ENCODE peak calls at places on chromosomes 3 and 15, in four cellular contexts. W, F, E and M are unnamed samples.

GRCh38 chr3:73490453-73491311 is 134.1 kb downstream of the PDZRN3 start:
- DNase-seq in E (no peak), F (peak; percentile 49), W (peak; percentile 42), M (no peak)

GRCh38 chr3:128222771-128223386 is 69.6 kb downstream of the EEFSEC start:
- DNase-seq in F (no peak), E (no peak), W (no peak), M (no peak)

GRCh38 chr15:34304613-34305012 is 33.0 kb downstream of the SLC12A6 start:
- DNase-seq in F (peak; percentile 15), E (no peak), W (no peak), M (no peak)

GRCh38 chr3:12405432-12406272 is 78.6 kb upstream of the TSEN2 start:
- DNase-seq in E (peak; percentile 45), F (peak; percentile 99), W (no peak), M (peak; percentile 70)

GRCh38 chr3:128170866-128171516 is 17.7 kb downstream of the EEFSEC start:
- DNase-seq in F (peak; percentile 91), W (peak; percentile 47), E (peak; percentile 64), M (peak; percentile 67)

GRCh38 chr3:177385831-177386301 is 188.6 kb upstream of the TBL1XR1 start:
- DNase-seq in F (no peak), W (no peak), E (no peak), M (no peak)

GRCh38 chr15:99084965-99085364 is 19.9 kb upstream of the SYNM start:
- DNase-seq in F (no peak), E (no peak), W (no peak), M (no peak)

GRCh38 chr3:26590919-26591318 is 31.7 kb upstream of the LRRC3B start:
- DNase-seq in W (no peak), F (no peak), E (no peak), M (no peak)

GRCh38 chr15:97984157-97984556 is 23.7 kb downstream of the ARRDC4 start:
- DNase-seq in E (no peak), F (no peak), W (no peak), M (no peak)

GRCh38 chr3:65905648-65906211 is 133.0 kb downstream of the MAGI1 start:
- DNase-seq in W (no peak), F (no peak), E (no peak), M (no peak)

GRCh38 chr3:108327168-108327567 is 30.8 kb downstream of the HHLA2 start:
- DNase-seq in W (no peak), F (no peak), E (no peak), M (no peak)

GRCh38 chr3:156463123-156463522 is 91.8 kb downstream of the SSR3 start:
- DNase-seq in E (no peak), W (no peak), F (no peak), M (no peak)

GRCh38 chr15:72934921-72935320 is 117.3 kb upstream of the NEO1 start:
- DNase-seq in E (no peak), W (no peak), F (no peak), M (no peak)

GRCh38 chr3:11919390-11919789 is 72.7 kb upstream of the TAMM41 start:
- DNase-seq in F (no peak), E (no peak), W (peak; percentile 46), M (no peak)

GRCh38 chr3:160707187-160707789 is 30.3 kb downstream of the ARL14 start:
- DNase-seq in F (peak; percentile 38), W (no peak), E (no peak), M (peak; percentile 23)

GRCh38 chr3:51671090-51672082 is at the start of gene TEX264:
- DNase-seq in E (peak; percentile 98), W (peak; percentile 76), F (peak; percentile 77), M (peak; percentile 77)

GRCh38 chr3:122559906-122560305 is 4.2 kb downstream of the PARP9 start:
- DNase-seq in W (no peak), F (no peak), E (no peak), M (no peak)

GRCh38 chr15:45429974-45430792 is 51.8 kb upstream of the GATM start:
- DNase-seq in F (peak; percentile 22), W (peak; percentile 82), E (peak; percentile 77), M (peak; percentile 49)

GRCh38 chr15:68729789-68730201 is 90.9 kb downstream of the ANP32A start:
- DNase-seq in W (no peak), F (no peak), E (no peak), M (no peak)

GRCh38 chr3:70571696-70572095 is 259.3 kb upstream of the MDFIC2 start:
- DNase-seq in F (no peak), E (no peak), W (no peak), M (no peak)

GRCh38 chr3:144164352-144164751 is 192.7 kb downstream of the DIPK2A start:
- DNase-seq in F (no peak), E (no peak), W (no peak), M (no peak)

GRCh38 chr3:18447720-18448119 is 22.6 kb upstream of the SATB1 start:
- DNase-seq in F (no peak), E (no peak), W (no peak), M (no peak)

GRCh38 chr3:15331072-15331605 is 1.2 kb downstream of the SH3BP5 start:
- DNase-seq in W (no peak), F (no peak), E (no peak), M (no peak)

DNA sequence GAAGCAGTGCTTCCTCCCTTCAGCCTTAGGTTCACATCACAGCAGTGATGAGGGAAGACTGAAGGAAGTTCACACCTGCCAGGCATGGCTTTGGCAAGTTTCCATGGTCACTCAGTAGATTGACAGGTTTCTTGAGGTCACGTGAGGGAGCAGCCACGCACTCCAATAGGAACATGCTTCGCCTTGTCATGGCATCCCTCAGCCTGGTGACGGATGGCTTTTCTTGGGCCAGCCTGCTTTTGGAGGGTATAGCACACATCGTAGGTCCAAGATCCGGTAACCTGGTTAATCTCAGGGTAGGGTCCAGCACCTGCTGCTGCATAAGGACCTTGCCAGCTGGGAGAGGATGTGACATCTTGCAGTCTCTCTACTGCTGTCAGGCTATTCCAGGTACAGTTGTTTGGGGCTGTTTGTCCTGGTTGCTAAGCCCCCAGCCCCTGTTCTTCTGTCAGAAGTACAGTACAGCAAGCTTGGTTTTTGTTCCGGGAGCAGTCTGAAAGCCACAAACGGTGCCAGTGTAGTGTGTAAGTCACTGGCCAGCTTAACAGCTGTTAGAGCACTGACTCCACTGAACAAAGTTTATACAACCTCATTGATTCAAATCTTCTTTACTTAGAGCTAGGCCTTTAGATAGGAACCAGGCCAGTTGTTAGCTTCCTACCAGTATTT is 42.3 kb downstream of the PSMD6 start:
- DNase-seq in F (no peak), E (no peak), W (no peak), M (no peak)
- TF ChIP-seq NR3C1 in F (no peak), E (no peak), W (no peak), M (no peak)

GRCh38 chr3:136068708-136069107 is 103.2 kb downstream of the PPP2R3A start:
- DNase-seq in W (no peak), E (no peak), F (no peak), M (no peak)
- TF ChIP-seq NR3C1 in W (no peak), E (no peak), F (no peak), M (no peak)

DNA sequence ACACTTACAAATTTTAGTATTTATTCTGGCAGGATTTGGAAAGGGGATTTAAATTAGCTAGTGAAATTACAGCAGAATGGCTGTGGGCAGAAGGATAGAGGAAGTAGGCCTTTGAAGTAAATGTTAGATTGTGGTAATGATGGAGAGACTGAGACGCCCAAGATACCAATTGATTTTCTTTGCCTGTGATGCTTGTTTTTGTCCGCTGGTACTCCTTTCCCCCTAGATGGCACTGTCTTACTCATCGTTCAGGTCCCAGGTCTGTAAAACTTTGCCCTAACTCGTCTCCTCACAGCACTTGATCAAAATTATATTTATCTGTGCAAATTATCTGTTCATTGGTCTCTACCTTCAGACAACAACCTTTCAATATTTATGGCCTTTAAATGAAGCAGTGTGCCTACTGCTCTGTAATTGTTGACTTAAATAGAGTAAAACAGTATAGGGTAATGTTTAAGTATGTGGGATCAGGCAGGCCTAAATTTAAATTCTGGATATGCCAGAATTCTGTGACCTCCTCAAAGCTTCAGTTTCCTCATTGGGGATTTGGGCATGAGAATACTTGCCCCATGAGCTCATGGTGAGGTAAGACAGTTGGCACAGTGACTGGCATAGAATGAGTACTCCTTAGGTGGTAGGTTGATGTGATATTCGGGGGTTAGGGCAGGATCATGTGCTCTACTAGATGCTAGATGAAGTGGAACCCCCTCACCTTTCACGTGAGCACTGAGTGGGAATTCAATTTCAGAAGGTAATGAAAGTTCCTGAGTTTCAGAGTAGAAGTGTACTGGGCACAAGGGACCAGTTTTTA is 14.7 kb downstream of the ARL8B start:
- DNase-seq in W (no peak), E (no peak), F (peak; percentile 49), M (peak; percentile 48)
- TF ChIP-seq NR3C1 in W (no peak), E (no peak), F (no peak), M (no peak)

DNA sequence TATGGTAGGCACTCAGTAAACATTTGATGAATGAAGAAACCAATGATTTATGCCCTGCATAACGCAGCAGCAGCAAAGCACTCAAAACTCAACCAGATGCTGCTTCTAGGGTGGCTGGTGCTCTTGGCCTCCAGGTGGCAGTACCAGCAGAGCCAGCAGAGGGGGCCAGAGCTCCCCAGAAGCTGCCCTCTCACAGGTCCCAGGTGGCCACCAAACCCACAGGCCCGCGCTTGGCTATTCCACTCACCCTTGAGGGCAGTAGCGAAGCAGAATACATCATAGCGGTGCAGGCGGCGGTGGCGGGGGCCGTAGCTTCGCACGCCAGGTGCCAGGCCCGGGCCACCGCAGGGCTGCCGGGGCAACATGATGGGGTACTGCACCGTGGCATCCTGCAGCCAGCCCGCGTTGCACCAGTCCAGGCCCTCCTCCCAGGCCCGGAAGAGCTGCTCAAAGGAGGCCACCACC is 16.6 kb downstream of the HAPLN3 start:
- DNase-seq in E (peak; percentile 83), F (peak; percentile 37), W (peak; percentile 86), M (peak; percentile 68)
- TF ChIP-seq NR3C1 in E (no peak), F (no peak), W (no peak), M (no peak)

GRCh38 chr3:134300520-134300919 is 49.9 kb upstream of the RYK start:
- DNase-seq in E (no peak), W (peak; percentile 41), F (no peak), M (peak; percentile 36)
- TF ChIP-seq NR3C1 in E (no peak), W (no peak), F (no peak), M (no peak)

GRCh38 chr3:53260286-53260785 is 4.5 kb upstream of the TKT start:
- DNase-seq in E (no peak), W (no peak), F (no peak), M (no peak)

GRCh38 chr3:53257465-53257864 is 1.6 kb upstream of the TKT start:
- DNase-seq in W (no peak), E (no peak), F (no peak), M (no peak)

GRCh38 chr3:53259427-53260259 is 3.8 kb upstream of the TKT start:
- DNase-seq in W (no peak), E (no peak), F (peak; percentile 39), M (no peak)

GRCh38 chr3:53256704-53257055 is 858 bp upstream of the TKT start:
- DNase-seq in F (no peak), E (no peak), W (no peak), M (no peak)

DNA sequence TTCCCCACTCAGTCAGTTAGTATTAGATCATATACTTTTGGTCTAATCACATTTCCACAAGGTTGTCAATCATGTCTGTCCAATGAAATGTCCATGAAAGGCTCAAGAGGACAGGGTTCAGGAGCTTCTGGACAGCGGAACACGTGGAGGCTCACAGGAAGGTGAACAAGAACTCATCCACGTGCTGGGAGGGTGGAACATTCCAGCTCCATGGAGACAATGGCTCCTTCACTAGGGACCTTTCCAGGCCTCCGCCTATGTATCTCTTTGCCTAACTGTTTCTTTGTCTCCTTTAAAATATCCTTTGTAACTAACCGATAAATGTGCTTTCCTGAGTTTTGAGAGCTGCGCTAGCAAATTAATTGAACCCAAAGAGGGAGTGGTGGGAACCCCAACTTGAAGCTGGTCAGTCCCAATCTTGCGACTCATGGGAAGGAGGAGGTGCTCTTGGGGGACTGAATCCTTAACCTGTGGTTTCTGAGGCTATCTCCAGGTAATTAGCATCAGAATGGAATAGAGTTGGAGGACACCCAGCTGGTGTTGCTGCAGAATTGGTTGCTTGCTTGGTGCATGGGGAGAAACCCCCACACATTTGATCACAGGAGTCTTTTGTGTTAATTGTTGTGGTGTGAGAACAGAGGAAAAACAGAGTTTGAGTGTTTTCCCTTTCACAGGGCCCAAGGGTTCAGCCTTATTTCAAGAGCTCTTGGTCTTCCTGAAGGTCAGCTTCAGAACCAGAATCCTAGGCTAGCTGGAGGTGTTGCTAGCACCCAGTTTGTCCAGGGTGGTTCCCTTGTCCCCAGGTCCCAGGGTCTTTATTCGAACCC is 3.0 kb upstream of the TKT start:
- DNase-seq in W (no peak), E (no peak), F (peak; percentile 47), M (no peak)
- TF ChIP-seq NR3C1 in W (no peak), E (no peak), F (no peak), M (no peak)